ENCODE peak calls at places on chromosomes 11 and 22, in four cellular contexts. Z, P, G and K are unnamed samples.

GRCh38 chr22:23256138-23256932 is 76.0 kb downstream of the BCR start:
- DNase-seq in G (no peak), Z (no peak), P (no peak), K (no peak)

GRCh38 chr22:47157486-47158270 is 395.2 kb downstream of the TBC1D22A start:
- DNase-seq in G (no peak), Z (no peak), P (no peak), K (no peak)

GRCh38 chr11:69479591-69480271 is 1.7 kb upstream of the LINC01488 start:
- DNase-seq in G (no peak), Z (no peak), P (no peak), K (no peak)

GRCh38 chr22:29690481-29690880 is 29.3 kb upstream of the CABP7 start:
- DNase-seq in Z (no peak), P (no peak), G (no peak), K (peak)

GRCh38 chr11:7605544-7605943 is 67.8 kb downstream of the CYB5R2 start:
- DNase-seq in P (peak), G (no peak), Z (no peak), K (peak)

GRCh38 chr11:104333977-104334376 is 170.0 kb upstream of the PDGFD start:
- DNase-seq in G (peak), P (no peak), Z (no peak), K (peak)

GRCh38 chr22:40487663-40488249 is 117.4 kb downstream of the SGSM3 start:
- DNase-seq in G (no peak), Z (no peak), P (peak), K (peak)

GRCh38 chr22:26360169-26360885 is 68.7 kb upstream of the ASPHD2 start:
- DNase-seq in P (peak), Z (peak), G (peak), K (peak)

GRCh38 chr22:23227380-23227779 is 47.1 kb downstream of the BCR start:
- DNase-seq in P (no peak), Z (no peak), G (no peak), K (no peak)

GRCh38 chr11:126698576-126698975 is 302.0 kb downstream of the KIRREL3 start:
- DNase-seq in P (no peak), Z (no peak), G (peak), K (no peak)

GRCh38 chr22:46740910-46741785 is 3.1 kb upstream of the CERK start:
- DNase-seq in P (no peak), G (no peak), Z (no peak), K (no peak)

GRCh38 chr11:75078233-75078632 is 18.4 kb downstream of the OR2AT4 start:
- DNase-seq in G (no peak), P (peak), Z (no peak), K (peak)

GRCh38 chr11:114938799-114939198 is 260.5 kb downstream of the NXPE2 start:
- DNase-seq in Z (no peak), P (no peak), G (no peak), K (no peak)

GRCh38 chr22:27194096-27194748 is 536.8 kb downstream of the MIAT start:
- DNase-seq in P (no peak), G (no peak), Z (no peak), K (peak)

GRCh38 chr22:46112405-46112804 is 37.9 kb upstream of the PPARA start:
- DNase-seq in Z (no peak), P (no peak), G (no peak), K (no peak)

GRCh38 chr11:116871248-116871647 is 33.8 kb upstream of the APOA1 start:
- DNase-seq in P (peak), G (no peak), Z (no peak), K (no peak)

GRCh38 chr11:126646701-126647209 is 291.3 kb downstream of the ST3GAL4 start:
- DNase-seq in P (peak), G (no peak), Z (no peak), K (no peak)

GRCh38 chr11:12126352-12127019 is 16.1 kb downstream of the MICAL2 start:
- DNase-seq in G (no peak), Z (no peak), P (peak), K (peak)

GRCh38 chr22:40856513-40857308 is at the start of the genes ST13 and XPNPEP3:
- DNase-seq in P (peak), Z (peak), G (peak), K (peak)

GRCh38 chr11:125224391-125225015 is 60.0 kb downstream of the PKNOX2 start:
- DNase-seq in Z (no peak), G (peak), P (peak), K (no peak)

GRCh38 chr22:26975381-26975780 is 318.0 kb downstream of the MIAT start:
- DNase-seq in P (no peak), G (no peak), Z (no peak), K (no peak)

GRCh38 chr11:36048496-36049247 is 104.8 kb downstream of the LDLRAD3 start:
- DNase-seq in Z (no peak), P (peak), G (no peak), K (no peak)

GRCh38 chr22:17980638-17981051 is 43.7 kb downstream of the MICAL3 start:
- DNase-seq in G (no peak), Z (no peak), P (peak), K (peak)

GRCh38 chr22:37817705-37818311 is 5.4 kb upstream of the GALR3 start:
- DNase-seq in Z (peak), G (peak), P (peak), K (peak)

GRCh38 chr22:48104102-48104738 is 1341.8 kb downstream of the TBC1D22A start:
- DNase-seq in P (no peak), Z (no peak), G (no peak), K (no peak)

GRCh38 chr11:14793546-14793945 is 98.5 kb downstream of the CYP2R1 start:
- DNase-seq in G (no peak), Z (no peak), P (no peak), K (no peak)

GRCh38 chr11:127993788-127994187 is 593.6 kb downstream of the ETS1 start:
- DNase-seq in Z (no peak), G (peak), P (no peak), K (no peak)

DNA sequence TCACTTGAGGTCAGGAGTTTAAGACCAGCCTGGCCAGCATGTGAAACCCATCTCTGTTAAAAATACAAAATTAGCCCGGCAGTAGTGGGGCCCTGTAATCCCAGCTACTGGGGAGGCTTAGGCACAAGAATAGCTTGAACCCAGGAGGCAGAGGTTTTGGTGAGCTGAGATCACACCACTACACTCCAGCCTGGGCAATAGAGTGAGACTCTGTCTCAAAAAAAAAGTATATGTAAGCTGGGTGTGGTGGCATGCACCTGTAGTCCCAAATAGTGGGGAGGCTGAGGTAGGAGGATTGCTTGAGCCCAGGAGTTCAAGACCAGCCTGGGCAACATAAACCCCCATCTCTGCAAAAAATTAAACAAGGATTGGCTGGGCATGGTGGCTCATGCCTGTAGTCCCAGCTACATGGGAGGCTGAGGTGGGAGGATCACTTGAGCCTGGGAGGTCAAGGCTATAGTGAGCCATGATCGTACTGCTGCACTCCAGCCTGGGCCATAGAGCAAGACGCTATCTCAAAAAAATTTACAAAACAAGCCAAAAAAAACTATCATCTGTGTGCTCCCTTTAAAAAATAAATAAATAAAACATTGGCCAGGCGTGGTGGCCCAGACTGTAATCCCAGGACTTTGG is 10.8 kb downstream of the CRKL start:
- DNase-seq in P (no peak), G (no peak), Z (no peak), K (no peak)
- H4K91ac ChIP-seq in P (no peak), G (no peak), Z (no peak), K (no peak)

GRCh38 chr11:61730222-61730994 is 22.0 kb upstream of the MYRF start:
- DNase-seq in Z (no peak), G (no peak), P (no peak), K (peak)
- H3K4ac ChIP-seq in Z (no peak), G (no peak), P (no peak), K (no peak)

DNA sequence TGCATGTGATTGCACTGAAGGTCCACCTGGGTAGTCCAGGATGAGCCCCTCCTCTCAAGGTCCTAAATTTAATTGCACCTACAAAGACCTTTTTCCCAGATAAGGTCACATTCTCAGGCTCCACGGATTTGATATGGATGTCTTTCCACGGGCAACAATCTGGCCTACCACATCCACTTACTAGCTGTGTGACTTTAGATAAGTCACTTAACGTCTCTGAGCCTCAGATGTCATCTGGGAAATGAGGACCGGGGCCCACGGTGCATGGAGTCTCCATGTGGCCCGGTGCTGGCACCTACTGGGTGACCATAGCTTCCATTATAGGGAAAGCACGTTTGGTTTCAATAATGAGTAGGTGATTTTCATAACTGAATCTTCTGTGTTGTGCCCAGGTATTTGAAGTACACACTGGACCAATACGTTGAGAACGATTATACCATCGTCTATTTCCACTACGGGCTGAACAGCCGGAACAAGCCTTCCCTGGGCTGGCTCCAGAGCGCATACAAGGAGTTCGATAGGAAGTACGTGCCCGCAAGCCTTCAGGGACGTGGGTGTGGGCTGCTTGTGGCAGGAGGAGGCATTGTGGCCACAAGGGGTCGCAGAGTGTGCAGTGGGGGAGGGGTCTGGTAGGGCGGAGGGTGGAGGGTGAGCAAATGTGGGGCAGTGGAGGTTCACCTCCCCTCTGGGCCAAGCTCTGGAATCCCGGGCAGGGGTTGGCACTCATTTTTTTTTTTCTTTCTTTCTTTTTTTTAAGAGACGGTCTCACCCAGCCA is 55.7 kb downstream of the ARHGAP8 start:
- DNase-seq in Z (no peak), P (no peak), G (peak), K (no peak)
- H3K4me2 ChIP-seq in Z (no peak), P (no peak), G (no peak), K (no peak)

GRCh38 chr22:43828711-43829447 is 16.8 kb upstream of the EFCAB6 start:
- DNase-seq in P (peak), Z (no peak), G (peak), K (no peak)

GRCh38 chr22:43829904-43830851 is 18.1 kb upstream of the EFCAB6 start:
- DNase-seq in G (no peak), Z (no peak), P (peak), K (no peak)

GRCh38 chr22:43827926-43828710 is 16.0 kb upstream of the EFCAB6 start:
- DNase-seq in Z (no peak), G (peak), P (no peak), K (no peak)

GRCh38 chr22:43830931-43831560 is 18.9 kb upstream of the EFCAB6 start:
- DNase-seq in Z (no peak), G (no peak), P (no peak), K (no peak)

GRCh38 chr22:43829448-43829821 is 17.3 kb upstream of the EFCAB6 start:
- DNase-seq in G (no peak), P (peak), Z (no peak), K (no peak)
- H4K91ac ChIP-seq in G (no peak), P (no peak), Z (no peak), K (no peak)

GRCh38 chr11:64074239-64074638 is 38.5 kb downstream of the FLRT1 start:
- DNase-seq in G (no peak), Z (no peak), P (no peak), K (no peak)
- H3K4ac ChIP-seq in G (no peak), Z (no peak), P (no peak), K (no peak)

GRCh38 chr11:8959546-8960166 is 4.6 kb downstream of the TMEM9B start:
- DNase-seq in Z (peak), P (peak), G (peak), K (peak)
- H3K4me2 ChIP-seq in Z (no peak), P (no peak), G (no peak), K (no peak)

GRCh38 chr22:42603427-42603826 is 11.3 kb downstream of the POLDIP3 start:
- DNase-seq in Z (no peak), G (no peak), P (no peak), K (no peak)

GRCh38 chr22:42596863-42597530 is 17.7 kb downstream of the POLDIP3 start:
- DNase-seq in P (no peak), Z (no peak), G (no peak), K (no peak)

GRCh38 chr22:42604403-42604802 is 10.3 kb downstream of the POLDIP3 start:
- DNase-seq in Z (no peak), G (no peak), P (peak), K (peak)

GRCh38 chr22:42601879-42602465 is 12.7 kb downstream of the POLDIP3 start:
- DNase-seq in P (no peak), G (no peak), Z (no peak), K (no peak)

DNA sequence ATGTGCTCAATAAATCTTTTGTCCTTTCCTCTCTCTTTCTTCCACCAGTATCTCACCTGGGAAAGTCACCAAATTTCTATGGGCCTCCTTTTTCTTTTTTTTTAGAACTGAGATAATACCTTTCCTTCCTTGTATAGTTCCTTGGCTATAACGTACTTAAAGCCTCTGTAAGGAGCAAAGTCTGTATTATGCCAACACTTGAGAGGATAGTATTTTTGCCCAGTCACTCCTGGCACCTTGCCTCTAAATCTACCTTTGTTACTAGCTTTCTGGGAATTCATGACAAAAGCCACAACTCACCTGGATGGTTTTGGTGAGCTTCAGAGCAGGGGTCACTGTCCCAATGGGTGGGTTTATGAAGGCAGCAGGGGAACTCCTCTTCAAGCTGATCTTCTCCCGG is 12.2 kb downstream of the POLDIP3 start:
- DNase-seq in Z (no peak), P (no peak), G (no peak), K (no peak)
- H4K91ac ChIP-seq in Z (no peak), P (no peak), G (no peak), K (no peak)